ENCODE peak calls at places on chromosomes 5 and 9, in nine cellular contexts. One of them, this sample, is unnamed.

GRCh38 chr5:17157916-17158529 is 59.4 kb upstream of the BASP1 start:
- DNase-seq in astrocyte: peak
- DNase-seq in islet precursor cell: no peak
- DNase-seq in kidney tubule cell: peak
- DNase-seq in fibroblast of lung: peak
- DNase-seq in NCI-H1694 treated with DMSO at 0.1 percent for 48 hours: no peak
- DNase-seq in hypothalamus: no peak
- DNase-seq in IMR-90: peak
- DNase-seq in left ventricle myocardium inferior: no peak
- DNase-seq in this sample: no peak

GRCh38 chr5:172497591-172498255 is 43.4 kb upstream of the SH3PXD2B start:
- DNase-seq in astrocyte: no peak
- DNase-seq in islet precursor cell: peak
- DNase-seq in kidney tubule cell: no peak
- DNase-seq in fibroblast of lung: no peak
- DNase-seq in NCI-H1694 treated with DMSO at 0.1 percent for 48 hours: no peak
- DNase-seq in hypothalamus: no peak
- DNase-seq in IMR-90: no peak
- DNase-seq in left ventricle myocardium inferior: no peak
- DNase-seq in this sample: no peak

GRCh38 chr5:75113354-75113753 is 61.0 kb upstream of the GCNT4 start:
- DNase-seq in astrocyte: no peak
- DNase-seq in islet precursor cell: no peak
- DNase-seq in kidney tubule cell: no peak
- DNase-seq in fibroblast of lung: no peak
- DNase-seq in NCI-H1694 treated with DMSO at 0.1 percent for 48 hours: no peak
- DNase-seq in hypothalamus: no peak
- DNase-seq in IMR-90: no peak
- DNase-seq in left ventricle myocardium inferior: no peak
- DNase-seq in this sample: no peak

GRCh38 chr5:75545131-75545530 is 33.4 kb downstream of the POLK start:
- DNase-seq in astrocyte: no peak
- DNase-seq in islet precursor cell: no peak
- DNase-seq in kidney tubule cell: no peak
- DNase-seq in fibroblast of lung: no peak
- DNase-seq in NCI-H1694 treated with DMSO at 0.1 percent for 48 hours: no peak
- DNase-seq in hypothalamus: no peak
- DNase-seq in IMR-90: no peak
- DNase-seq in left ventricle myocardium inferior: no peak
- DNase-seq in this sample: no peak

GRCh38 chr5:53151713-53152458 is 42.3 kb upstream of the MOCS2 start:
- DNase-seq in astrocyte: peak
- DNase-seq in islet precursor cell: no peak
- DNase-seq in kidney tubule cell: peak
- DNase-seq in fibroblast of lung: peak
- DNase-seq in NCI-H1694 treated with DMSO at 0.1 percent for 48 hours: no peak
- DNase-seq in hypothalamus: no peak
- DNase-seq in IMR-90: peak
- DNase-seq in left ventricle myocardium inferior: no peak
- DNase-seq in this sample: no peak

GRCh38 chr5:139190125-139190524 is 8.0 kb downstream of the SIL1 start:
- DNase-seq in astrocyte: peak
- DNase-seq in islet precursor cell: no peak
- DNase-seq in kidney tubule cell: no peak
- DNase-seq in fibroblast of lung: peak
- DNase-seq in NCI-H1694 treated with DMSO at 0.1 percent for 48 hours: no peak
- DNase-seq in hypothalamus: no peak
- DNase-seq in IMR-90: peak
- DNase-seq in left ventricle myocardium inferior: no peak
- DNase-seq in this sample: no peak

GRCh38 chr5:43646997-43647396 is 44.0 kb downstream of the NNT start:
- DNase-seq in astrocyte: no peak
- DNase-seq in islet precursor cell: no peak
- DNase-seq in kidney tubule cell: no peak
- DNase-seq in fibroblast of lung: peak
- DNase-seq in NCI-H1694 treated with DMSO at 0.1 percent for 48 hours: no peak
- DNase-seq in hypothalamus: no peak
- DNase-seq in IMR-90: peak
- DNase-seq in left ventricle myocardium inferior: no peak
- DNase-seq in this sample: no peak

GRCh38 chr9:90010793-90011192 is 406.0 kb downstream of the GADD45G start:
- DNase-seq in astrocyte: no peak
- DNase-seq in islet precursor cell: no peak
- DNase-seq in kidney tubule cell: no peak
- DNase-seq in fibroblast of lung: no peak
- DNase-seq in NCI-H1694 treated with DMSO at 0.1 percent for 48 hours: no peak
- DNase-seq in hypothalamus: no peak
- DNase-seq in IMR-90: no peak
- DNase-seq in left ventricle myocardium inferior: no peak
- DNase-seq in this sample: no peak

GRCh38 chr9:127762111-127762676 is 16.3 kb downstream of the SH2D3C start:
- DNase-seq in astrocyte: no peak
- DNase-seq in islet precursor cell: peak
- DNase-seq in kidney tubule cell: no peak
- DNase-seq in fibroblast of lung: no peak
- DNase-seq in NCI-H1694 treated with DMSO at 0.1 percent for 48 hours: no peak
- DNase-seq in hypothalamus: no peak
- DNase-seq in IMR-90: no peak
- DNase-seq in left ventricle myocardium inferior: peak
- DNase-seq in this sample: peak

GRCh38 chr5:88509403-88509802 is 240.8 kb upstream of the TMEM161B start:
- DNase-seq in astrocyte: no peak
- DNase-seq in islet precursor cell: peak
- DNase-seq in kidney tubule cell: no peak
- DNase-seq in fibroblast of lung: no peak
- DNase-seq in NCI-H1694 treated with DMSO at 0.1 percent for 48 hours: no peak
- DNase-seq in hypothalamus: no peak
- DNase-seq in IMR-90: no peak
- DNase-seq in left ventricle myocardium inferior: no peak
- DNase-seq in this sample: no peak

GRCh38 chr5:180343110-180343845 is 9.9 kb downstream of the GFPT2 start:
- DNase-seq in astrocyte: peak
- DNase-seq in islet precursor cell: no peak
- DNase-seq in kidney tubule cell: peak
- DNase-seq in fibroblast of lung: peak
- DNase-seq in NCI-H1694 treated with DMSO at 0.1 percent for 48 hours: no peak
- DNase-seq in hypothalamus: peak
- DNase-seq in IMR-90: peak
- DNase-seq in left ventricle myocardium inferior: no peak
- DNase-seq in this sample: peak

GRCh38 chr9:88818495-88819201 is 172.6 kb upstream of the S1PR3 start:
- DNase-seq in astrocyte: peak
- DNase-seq in islet precursor cell: peak
- DNase-seq in kidney tubule cell: peak
- DNase-seq in fibroblast of lung: peak
- DNase-seq in NCI-H1694 treated with DMSO at 0.1 percent for 48 hours: no peak
- DNase-seq in hypothalamus: no peak
- DNase-seq in IMR-90: peak
- DNase-seq in left ventricle myocardium inferior: no peak
- DNase-seq in this sample: no peak

GRCh38 chr5:159817262-159818029 is 98.8 kb upstream of the ADRA1B start:
- DNase-seq in astrocyte: peak
- DNase-seq in islet precursor cell: peak
- DNase-seq in kidney tubule cell: peak
- DNase-seq in fibroblast of lung: no peak
- DNase-seq in NCI-H1694 treated with DMSO at 0.1 percent for 48 hours: no peak
- DNase-seq in hypothalamus: no peak
- DNase-seq in IMR-90: peak
- DNase-seq in left ventricle myocardium inferior: no peak
- DNase-seq in this sample: no peak

GRCh38 chr5:133050500-133050899 is 1.3 kb upstream of the HSPA4 start:
- DNase-seq in astrocyte: no peak
- DNase-seq in islet precursor cell: no peak
- DNase-seq in kidney tubule cell: no peak
- DNase-seq in fibroblast of lung: no peak
- DNase-seq in NCI-H1694 treated with DMSO at 0.1 percent for 48 hours: no peak
- DNase-seq in hypothalamus: no peak
- DNase-seq in IMR-90: no peak
- DNase-seq in left ventricle myocardium inferior: no peak
- DNase-seq in this sample: no peak

GRCh38 chr5:55327281-55327680 is 19.5 kb downstream of the MTREX start:
- DNase-seq in astrocyte: no peak
- DNase-seq in islet precursor cell: no peak
- DNase-seq in kidney tubule cell: no peak
- DNase-seq in fibroblast of lung: no peak
- DNase-seq in NCI-H1694 treated with DMSO at 0.1 percent for 48 hours: no peak
- DNase-seq in hypothalamus: no peak
- DNase-seq in IMR-90: no peak
- DNase-seq in left ventricle myocardium inferior: no peak
- DNase-seq in this sample: no peak